ENCODE peak calls at places on chromosomes 1 and 21, in six cellular contexts. One of them, this sample, is unnamed.

GRCh38 chr1:37875833-37876232 is 16.4 kb upstream of the MTF1 start:
- DNase-seq in kidney tubule cell: peak; percentile 19
- DNase-seq in upper lobe of right lung: no peak
- DNase-seq in NCI-H748 treated with DMSO at 0.1 percent for 48 hours: no peak
- DNase-seq in Daoy: no peak
- DNase-seq in stimulated activated CD4-positive, alpha-beta T cell treated with anti-CD3 and anti-CD28 coated beads, Interleukin-2, amount 100 ng/mL, for 48 hours: no peak
- DNase-seq in this sample: no peak

GRCh38 chr1:27306892-27307850 is 14.8 kb upstream of the TMEM222 start:
- DNase-seq in kidney tubule cell: no peak
- DNase-seq in upper lobe of right lung: peak; percentile 46
- DNase-seq in NCI-H748 treated with DMSO at 0.1 percent for 48 hours: no peak
- DNase-seq in Daoy: peak; percentile 30
- DNase-seq in stimulated activated CD4-positive, alpha-beta T cell treated with anti-CD3 and anti-CD28 coated beads, Interleukin-2, amount 100 ng/mL, for 48 hours: no peak
- DNase-seq in this sample: no peak

GRCh38 chr1:115534106-115534505 is 107.7 kb upstream of the VANGL1 start:
- DNase-seq in kidney tubule cell: peak; percentile 86
- DNase-seq in upper lobe of right lung: no peak
- DNase-seq in NCI-H748 treated with DMSO at 0.1 percent for 48 hours: no peak
- DNase-seq in Daoy: no peak
- DNase-seq in stimulated activated CD4-positive, alpha-beta T cell treated with anti-CD3 and anti-CD28 coated beads, Interleukin-2, amount 100 ng/mL, for 48 hours: no peak
- DNase-seq in this sample: no peak

GRCh38 chr1:27428316-27429028 is 36.0 kb downstream of the GPR3 start:
- DNase-seq in kidney tubule cell: peak; percentile 35
- DNase-seq in upper lobe of right lung: no peak
- DNase-seq in NCI-H748 treated with DMSO at 0.1 percent for 48 hours: no peak
- DNase-seq in Daoy: no peak
- DNase-seq in stimulated activated CD4-positive, alpha-beta T cell treated with anti-CD3 and anti-CD28 coated beads, Interleukin-2, amount 100 ng/mL, for 48 hours: no peak
- DNase-seq in this sample: no peak

GRCh38 chr1:100622966-100623762 is 85.2 kb downstream of the GPR88 start:
- DNase-seq in kidney tubule cell: peak; percentile 91
- DNase-seq in upper lobe of right lung: no peak
- DNase-seq in NCI-H748 treated with DMSO at 0.1 percent for 48 hours: no peak
- DNase-seq in Daoy: peak; percentile 59
- DNase-seq in stimulated activated CD4-positive, alpha-beta T cell treated with anti-CD3 and anti-CD28 coated beads, Interleukin-2, amount 100 ng/mL, for 48 hours: no peak
- DNase-seq in this sample: no peak

GRCh38 chr1:40706626-40707025 is 15.1 kb downstream of the NFYC start:
- DNase-seq in kidney tubule cell: no peak
- DNase-seq in upper lobe of right lung: no peak
- DNase-seq in NCI-H748 treated with DMSO at 0.1 percent for 48 hours: no peak
- DNase-seq in Daoy: no peak
- DNase-seq in stimulated activated CD4-positive, alpha-beta T cell treated with anti-CD3 and anti-CD28 coated beads, Interleukin-2, amount 100 ng/mL, for 48 hours: no peak
- DNase-seq in this sample: no peak

GRCh38 chr1:223271085-223271781 is 92.7 kb downstream of the SUSD4 start:
- DNase-seq in kidney tubule cell: peak; percentile 11
- DNase-seq in upper lobe of right lung: no peak
- DNase-seq in NCI-H748 treated with DMSO at 0.1 percent for 48 hours: no peak
- DNase-seq in Daoy: no peak
- DNase-seq in stimulated activated CD4-positive, alpha-beta T cell treated with anti-CD3 and anti-CD28 coated beads, Interleukin-2, amount 100 ng/mL, for 48 hours: no peak
- DNase-seq in this sample: no peak

GRCh38 chr1:26696191-26696644 is 403 bp downstream of the ARID1A start:
- DNase-seq in kidney tubule cell: no peak
- DNase-seq in upper lobe of right lung: peak; percentile 76
- DNase-seq in NCI-H748 treated with DMSO at 0.1 percent for 48 hours: no peak
- DNase-seq in Daoy: peak; percentile 27
- DNase-seq in stimulated activated CD4-positive, alpha-beta T cell treated with anti-CD3 and anti-CD28 coated beads, Interleukin-2, amount 100 ng/mL, for 48 hours: no peak
- DNase-seq in this sample: peak; percentile 23

GRCh38 chr1:221439008-221439733 is 302.7 kb downstream of the DUSP10 start:
- DNase-seq in kidney tubule cell: peak; percentile 99
- DNase-seq in upper lobe of right lung: no peak
- DNase-seq in NCI-H748 treated with DMSO at 0.1 percent for 48 hours: no peak
- DNase-seq in Daoy: peak; percentile 96
- DNase-seq in stimulated activated CD4-positive, alpha-beta T cell treated with anti-CD3 and anti-CD28 coated beads, Interleukin-2, amount 100 ng/mL, for 48 hours: peak; percentile 33
- DNase-seq in this sample: no peak

GRCh38 chr21:35530726-35531125 is 481.6 kb upstream of the RUNX1 start:
- DNase-seq in kidney tubule cell: peak; percentile 30
- DNase-seq in upper lobe of right lung: no peak
- DNase-seq in NCI-H748 treated with DMSO at 0.1 percent for 48 hours: no peak
- DNase-seq in Daoy: no peak
- DNase-seq in stimulated activated CD4-positive, alpha-beta T cell treated with anti-CD3 and anti-CD28 coated beads, Interleukin-2, amount 100 ng/mL, for 48 hours: no peak
- DNase-seq in this sample: no peak

GRCh38 chr21:19540287-19540686 is 1136.7 kb upstream of the TMPRSS15 start:
- DNase-seq in kidney tubule cell: no peak
- DNase-seq in upper lobe of right lung: no peak
- DNase-seq in NCI-H748 treated with DMSO at 0.1 percent for 48 hours: no peak
- DNase-seq in Daoy: no peak
- DNase-seq in stimulated activated CD4-positive, alpha-beta T cell treated with anti-CD3 and anti-CD28 coated beads, Interleukin-2, amount 100 ng/mL, for 48 hours: no peak
- DNase-seq in this sample: no peak

GRCh38 chr1:26165126-26165892 is 3.5 kb downstream of the C1orf232 start:
- DNase-seq in kidney tubule cell: no peak
- DNase-seq in upper lobe of right lung: no peak
- DNase-seq in NCI-H748 treated with DMSO at 0.1 percent for 48 hours: no peak
- DNase-seq in Daoy: no peak
- DNase-seq in stimulated activated CD4-positive, alpha-beta T cell treated with anti-CD3 and anti-CD28 coated beads, Interleukin-2, amount 100 ng/mL, for 48 hours: no peak
- DNase-seq in this sample: no peak

GRCh38 chr1:64186138-64186897 is 17.1 kb upstream of the UBE2U start:
- DNase-seq in kidney tubule cell: peak; percentile 90
- DNase-seq in upper lobe of right lung: peak; percentile 78
- DNase-seq in NCI-H748 treated with DMSO at 0.1 percent for 48 hours: no peak
- DNase-seq in Daoy: no peak
- DNase-seq in stimulated activated CD4-positive, alpha-beta T cell treated with anti-CD3 and anti-CD28 coated beads, Interleukin-2, amount 100 ng/mL, for 48 hours: no peak
- DNase-seq in this sample: no peak

GRCh38 chr1:109275706-109276345 is 7.1 kb downstream of the PSRC1 start:
- DNase-seq in kidney tubule cell: peak; percentile 50
- DNase-seq in upper lobe of right lung: no peak
- DNase-seq in NCI-H748 treated with DMSO at 0.1 percent for 48 hours: no peak
- DNase-seq in Daoy: peak; percentile 89
- DNase-seq in stimulated activated CD4-positive, alpha-beta T cell treated with anti-CD3 and anti-CD28 coated beads, Interleukin-2, amount 100 ng/mL, for 48 hours: no peak
- DNase-seq in this sample: no peak

GRCh38 chr1:19128965-19129514 is 81.0 kb downstream of the UBR4 start:
- DNase-seq in kidney tubule cell: no peak
- DNase-seq in upper lobe of right lung: no peak
- DNase-seq in NCI-H748 treated with DMSO at 0.1 percent for 48 hours: no peak
- DNase-seq in Daoy: no peak
- DNase-seq in stimulated activated CD4-positive, alpha-beta T cell treated with anti-CD3 and anti-CD28 coated beads, Interleukin-2, amount 100 ng/mL, for 48 hours: no peak
- DNase-seq in this sample: no peak

GRCh38 chr21:41890355-41890754 is 11.2 kb upstream of the PRDM15 start:
- DNase-seq in kidney tubule cell: no peak
- DNase-seq in upper lobe of right lung: no peak
- DNase-seq in NCI-H748 treated with DMSO at 0.1 percent for 48 hours: no peak
- DNase-seq in Daoy: no peak
- DNase-seq in stimulated activated CD4-positive, alpha-beta T cell treated with anti-CD3 and anti-CD28 coated beads, Interleukin-2, amount 100 ng/mL, for 48 hours: no peak
- DNase-seq in this sample: no peak